ENCODE peak calls at places on chromosomes 16 and 17, in four cellular contexts. D is H1, A is HL-60, W is K562. I is an unnamed sample.

GRCh38 chr17:45894022-45894784 is at the start of gene MAPT:
- DNase-seq in W (peak), A (peak), D (peak), I (peak)

GRCh38 chr17:40178021-40178601 is 841 bp downstream of the RAPGEFL1 start:
- DNase-seq in A (no peak), W (peak), D (no peak), I (no peak)

GRCh38 chr16:82609140-82609539 is 17.6 kb upstream of the CDH13 start:
- DNase-seq in D (no peak), W (no peak), A (no peak), I (no peak)

GRCh38 chr16:30041841-30042240 is 10.8 kb upstream of the TLCD3B start:
- DNase-seq in A (no peak), W (no peak), D (no peak), I (no peak)

GRCh38 chr16:29705030-29705429 is 26.1 kb downstream of the QPRT start:
- DNase-seq in A (no peak), W (no peak), D (no peak), I (no peak)

GRCh38 chr16:69680358-69680757 is 46.0 kb downstream of the NQO1 start:
- DNase-seq in D (no peak), A (peak), W (no peak), I (no peak)

GRCh38 chr17:163514-164103 is 17.8 kb downstream of the DOC2B start:
- DNase-seq in W (peak), A (no peak), D (no peak), I (no peak)

GRCh38 chr16:85878875-85879274 is 20.1 kb upstream of the IRF8 start:
- DNase-seq in A (no peak), W (no peak), D (no peak), I (no peak)

GRCh38 chr17:1957037-1957436 is 68.1 kb downstream of the RTN4RL1 start:
- DNase-seq in D (no peak), A (no peak), W (no peak), I (no peak)

GRCh38 chr17:71432378-71433315 is 688.2 kb upstream of the SOX9 start:
- DNase-seq in D (no peak), A (no peak), W (no peak), I (no peak)

GRCh38 chr16:57589374-57589773 is 39.1 kb upstream of the ADGRG1 start:
- DNase-seq in D (no peak), A (no peak), W (no peak), I (no peak)

GRCh38 chr16:30912794-30913412 is 10.5 kb upstream of the FBXL19 start:
- DNase-seq in W (no peak), A (no peak), D (no peak), I (no peak)

GRCh38 chr17:51200295-51200694 is 34.1 kb downstream of the NME2 start:
- DNase-seq in W (no peak), A (no peak), D (no peak), I (no peak)

GRCh38 chr16:8355714-8356113 is 234.6 kb downstream of the TMEM114 start:
- DNase-seq in A (no peak), W (no peak), D (no peak), I (peak)

GRCh38 chr16:53960954-53961616 is 257.1 kb downstream of the FTO start:
- DNase-seq in D (no peak), W (no peak), A (no peak), I (peak)

GRCh38 chr17:4617590-4618356 is 23.7 kb downstream of the ALOX15 start:
- DNase-seq in W (no peak), D (no peak), A (no peak), I (no peak)

GRCh38 chr17:12549499-12549901 is 116.2 kb upstream of the MYOCD start:
- DNase-seq in D (no peak), A (no peak), W (no peak), I (no peak)

GRCh38 chr17:64607862-64608565 is 54.1 kb downstream of the SMURF2 start:
- DNase-seq in W (no peak), D (no peak), A (no peak), I (no peak)

DNA sequence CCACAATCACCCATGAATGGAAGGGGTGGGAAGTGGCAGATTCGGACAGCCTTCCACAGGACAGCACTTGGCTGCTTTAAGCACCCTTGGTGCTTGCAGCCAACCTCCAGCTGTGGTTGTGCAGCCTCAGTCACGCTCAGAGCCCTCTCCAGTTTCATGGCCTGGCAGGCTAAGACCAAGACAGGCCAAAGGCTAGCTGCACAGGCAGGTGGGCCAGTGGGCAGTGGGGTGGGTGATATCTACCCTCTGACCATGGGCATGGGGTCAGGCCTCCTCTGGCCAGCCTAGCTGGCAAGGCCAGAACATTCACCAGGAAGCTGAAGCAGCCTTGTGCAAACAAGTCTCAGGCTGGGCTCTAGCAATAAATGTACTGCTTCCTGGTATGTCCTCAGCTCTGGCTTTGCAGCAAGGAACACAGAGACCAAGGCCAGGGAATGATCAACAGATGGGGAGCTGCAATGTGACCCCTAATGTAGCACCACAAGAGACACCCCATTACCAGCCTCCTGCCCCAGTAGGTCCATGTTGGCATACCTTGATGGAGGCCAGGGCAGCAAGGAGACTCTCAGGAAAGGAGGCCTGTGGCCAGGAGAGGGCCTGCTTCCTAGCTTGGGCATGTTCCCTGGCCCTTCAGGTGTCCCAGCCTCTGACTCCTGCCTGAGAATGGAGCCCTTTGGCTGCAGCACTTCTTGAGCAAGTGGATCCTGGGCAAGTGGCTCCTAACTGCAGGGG is 20.9 kb downstream of the HSD11B2 start:
- DNase-seq in D (no peak), W (no peak), A (no peak), I (no peak)
- TF ChIP-seq GABPA in D (no peak), W (no peak), A (no peak), I (no peak)

GRCh38 chr17:43327834-43328420 is 70.9 kb upstream of the ARL4D start:
- DNase-seq in A (no peak), D (no peak), W (no peak), I (no peak)

GRCh38 chr17:43328650-43329049 is 70.1 kb upstream of the ARL4D start:
- DNase-seq in D (no peak), A (no peak), W (no peak), I (no peak)

GRCh38 chr17:43326490-43327275 is 72.1 kb upstream of the ARL4D start:
- DNase-seq in A (no peak), D (no peak), W (no peak), I (no peak)

GRCh38 chr17:43327421-43327820 is 71.4 kb upstream of the ARL4D start:
- DNase-seq in D (no peak), A (no peak), W (no peak), I (no peak)

GRCh38 chr17:43324205-43324893 is 74.4 kb upstream of the ARL4D start:
- DNase-seq in A (no peak), W (no peak), D (no peak), I (no peak)
- TF ChIP-seq CTCF in A (no peak), W (no peak), D (peak), I (no peak)

GRCh38 chr16:72612271-72612670 is 435.7 kb downstream of the ZFHX3 start:
- DNase-seq in D (no peak), A (no peak), W (no peak), I (no peak)
- TF ChIP-seq GABPA in D (no peak), A (no peak), W (no peak), I (no peak)

GRCh38 chr16:51461255-51461654 is 310.2 kb upstream of the SALL1 start:
- DNase-seq in W (no peak), D (no peak), A (no peak), I (no peak)
- TF ChIP-seq CTCF in W (no peak), D (no peak), A (no peak), I (no peak)

GRCh38 chr17:80426671-80427326 is 11.8 kb downstream of the ENDOV start:
- DNase-seq in A (peak), D (peak), W (peak), I (peak)
- TF ChIP-seq GABPA in A (no peak), D (peak), W (no peak), I (no peak)

GRCh38 chr16:718389-718788 is 2.6 kb upstream of the ANTKMT start:
- DNase-seq in D (no peak), A (no peak), W (no peak), I (no peak)

GRCh38 chr16:716768-717325 is 1.9 kb downstream of the METRN start:
- DNase-seq in W (no peak), D (no peak), A (no peak), I (no peak)

GRCh38 chr16:716250-716607 is 1.3 kb downstream of the METRN start:
- DNase-seq in A (no peak), W (peak), D (no peak), I (peak)

GRCh38 chr16:718922-719321 is 2.0 kb upstream of the ANTKMT start:
- DNase-seq in D (no peak), W (no peak), A (no peak), I (no peak)

DNA sequence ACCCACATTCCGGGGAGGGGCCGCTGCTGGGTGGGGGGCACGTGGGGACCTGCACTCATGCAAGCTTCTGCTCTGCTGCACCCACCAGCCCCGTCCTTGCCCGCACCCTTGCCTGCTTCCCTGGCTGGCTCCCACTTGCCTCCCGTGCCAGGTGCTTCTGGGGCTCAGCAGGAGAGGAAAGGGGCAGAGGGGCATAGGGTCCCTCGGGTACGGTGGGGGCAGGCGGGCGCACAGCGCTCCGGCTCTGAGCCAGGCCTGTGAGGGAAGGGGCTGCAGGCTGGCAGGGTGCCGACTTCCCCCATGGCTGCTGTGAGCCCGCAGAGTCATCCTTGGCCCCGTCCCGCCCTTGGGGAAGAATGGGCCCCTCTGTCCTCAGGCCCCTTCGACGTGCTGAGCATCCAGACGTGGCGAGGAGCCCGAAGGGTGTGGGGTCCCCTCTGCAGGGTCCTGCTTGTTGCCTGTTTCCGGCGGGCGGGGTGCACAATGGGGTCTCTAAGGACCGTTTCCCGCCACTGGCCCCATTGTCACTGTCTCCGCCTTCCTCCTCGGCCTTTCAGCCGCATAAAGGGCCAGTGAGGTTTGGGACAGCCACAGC is 2.8 kb downstream of the METRN start:
- DNase-seq in W (no peak), A (no peak), D (no peak), I (no peak)
- TF ChIP-seq CTCF in W (no peak), A (no peak), D (no peak), I (no peak)

I was measured in SK-N-SH.